ENCODE peak calls at places on chromosomes 13 and 19, in six cellular contexts. J is pancreas, B is substantia nigra, P is stomach, I is adrenal gland, U is heart right ventricle. E is an unnamed sample.
A peak's percentile ranks its signal among the peaks of the same experiment; 100 is the strongest.

GRCh38 chr19:42380155-42380554 is 9.9 kb downstream of the CNFN start:
- DNase-seq in J (no peak), B (no peak), P (no peak), I (no peak), U (no peak), E (no peak)

GRCh38 chr19:27858981-27859581 is 1353.9 kb downstream of the UQCRFS1 start:
- DNase-seq in J (no peak), B (no peak), P (no peak), I (no peak), U (no peak), E (no peak)

GRCh38 chr13:48749699-48750473 is 96.2 kb downstream of the CYSLTR2 start:
- DNase-seq in J (peak; percentile 77), B (peak; percentile 68), P (peak; percentile 62), I (peak; percentile 95), U (peak; percentile 79), E (peak; percentile 66)

GRCh38 chr13:69565334-69565733 is 542.3 kb upstream of the ATXN8OS start:
- DNase-seq in J (no peak), B (no peak), P (no peak), I (no peak), U (no peak), E (peak; percentile 12)

GRCh38 chr13:42380420-42381164 is 108.6 kb downstream of the AKAP11 start:
- DNase-seq in J (no peak), B (no peak), P (no peak), I (no peak), U (no peak), E (no peak)

GRCh38 chr19:13118424-13119193 is 545 bp downstream of the NACC1 start:
- DNase-seq in J (peak; percentile 82), B (peak; percentile 31), P (peak; percentile 52), I (no peak), U (no peak), E (no peak)

GRCh38 chr19:17706750-17707181 is 12.5 kb upstream of the MAP1S start:
- DNase-seq in J (peak; percentile 45), B (peak; percentile 67), P (no peak), I (no peak), U (no peak), E (no peak)

GRCh38 chr19:19750842-19751790 is 18.2 kb upstream of the ZNF14 start:
- DNase-seq in J (no peak), B (no peak), P (no peak), I (no peak), U (no peak), E (no peak)

GRCh38 chr13:73061478-73062275 is 2.9 kb downstream of the KLF5 start:
- DNase-seq in J (no peak), B (no peak), P (no peak), I (no peak), U (no peak), E (no peak)

GRCh38 chr19:35901854-35902661 is at the start of gene HCST:
- DNase-seq in J (no peak), B (no peak), P (no peak), I (peak; percentile 38), U (no peak), E (peak; percentile 30)

GRCh38 chr19:35063940-35064818 is 22.7 kb downstream of the HPN start:
- DNase-seq in J (no peak), B (no peak), P (no peak), I (peak; percentile 48), U (no peak), E (no peak)

GRCh38 chr13:29594710-29595379 is 643 bp downstream of the SLC7A1 start:
- DNase-seq in J (peak; percentile 86), B (peak; percentile 72), P (peak; percentile 61), I (peak; percentile 60), U (no peak), E (peak; percentile 65)

GRCh38 chr19:10587022-10587838 is at the start of gene AP1M2:
- DNase-seq in J (peak; percentile 86), B (no peak), P (peak; percentile 67), I (no peak), U (no peak), E (peak; percentile 69)

GRCh38 chr19:15093001-15093400 is 11.0 kb downstream of the OR1I1 start:
- DNase-seq in J (no peak), B (no peak), P (no peak), I (no peak), U (no peak), E (no peak)

GRCh38 chr19:3683405-3683865 is 16.8 kb downstream of the PIP5K1C start:
- DNase-seq in J (no peak), B (no peak), P (no peak), I (no peak), U (peak; percentile 63), E (no peak)

GRCh38 chr19:33471111-33471996 is 50.2 kb downstream of the PEPD start:
- DNase-seq in J (peak; percentile 10), B (no peak), P (no peak), I (no peak), U (no peak), E (no peak)

GRCh38 chr19:51552996-51553725 is 17.9 kb upstream of the ZNF175 start:
- DNase-seq in J (peak; percentile 81), B (peak; percentile 59), P (peak; percentile 45), I (peak; percentile 58), U (peak; percentile 74), E (peak; percentile 43)

GRCh38 chr13:27171244-27171829 is at the start of gene USP12:
- DNase-seq in J (peak; percentile 80), B (peak; percentile 51), P (no peak), I (peak; percentile 48), U (peak; percentile 24), E (peak; percentile 32)

GRCh38 chr19:13557756-13558398 is 51.6 kb upstream of the CACNA1A start:
- DNase-seq in J (no peak), B (no peak), P (no peak), I (no peak), U (no peak), E (peak; percentile 13)

GRCh38 chr19:10769533-10770491 is 51.9 kb downstream of the DNM2 start:
- DNase-seq in J (no peak), B (peak; percentile 83), P (peak; percentile 36), I (peak; percentile 89), U (peak; percentile 85), E (peak; percentile 31)

GRCh38 chr19:23778566-23778965 is 19.9 kb upstream of the ZNF681 start:
- DNase-seq in J (no peak), B (no peak), P (no peak), I (no peak), U (no peak), E (no peak)

GRCh38 chr13:105804561-105805190 is 730.8 kb downstream of the EFNB2 start:
- DNase-seq in J (no peak), B (no peak), P (no peak), I (no peak), U (peak; percentile 7), E (no peak)

GRCh38 chr13:61664821-61665705 is 249.4 kb upstream of the PCDH20 start:
- DNase-seq in J (peak; percentile 25), B (no peak), P (peak; percentile 61), I (peak; percentile 30), U (no peak), E (no peak)

GRCh38 chr13:30873519-30873918 is 32.6 kb upstream of the MEDAG start:
- DNase-seq in J (no peak), B (no peak), P (no peak), I (no peak), U (no peak), E (no peak)
- H3K27ac ChIP-seq in J (no peak overlapping the region), B (no peak overlapping the region), P (peak overlapping the region; percentile 79), I (peak overlapping the region; percentile 7), U (no peak overlapping the region), E (peak overlapping the region; percentile 62)

GRCh38 chr13:75806101-75806500 is 170.0 kb downstream of the LMO7 start:
- DNase-seq in J (no peak), B (no peak), P (no peak), I (no peak), U (no peak), E (no peak)
- H3K27ac ChIP-seq in J (no peak overlapping the region), B (no peak overlapping the region), P (no peak overlapping the region), I (no peak overlapping the region), U (peak overlapping the region; percentile 31), E (no peak overlapping the region)

DNA sequence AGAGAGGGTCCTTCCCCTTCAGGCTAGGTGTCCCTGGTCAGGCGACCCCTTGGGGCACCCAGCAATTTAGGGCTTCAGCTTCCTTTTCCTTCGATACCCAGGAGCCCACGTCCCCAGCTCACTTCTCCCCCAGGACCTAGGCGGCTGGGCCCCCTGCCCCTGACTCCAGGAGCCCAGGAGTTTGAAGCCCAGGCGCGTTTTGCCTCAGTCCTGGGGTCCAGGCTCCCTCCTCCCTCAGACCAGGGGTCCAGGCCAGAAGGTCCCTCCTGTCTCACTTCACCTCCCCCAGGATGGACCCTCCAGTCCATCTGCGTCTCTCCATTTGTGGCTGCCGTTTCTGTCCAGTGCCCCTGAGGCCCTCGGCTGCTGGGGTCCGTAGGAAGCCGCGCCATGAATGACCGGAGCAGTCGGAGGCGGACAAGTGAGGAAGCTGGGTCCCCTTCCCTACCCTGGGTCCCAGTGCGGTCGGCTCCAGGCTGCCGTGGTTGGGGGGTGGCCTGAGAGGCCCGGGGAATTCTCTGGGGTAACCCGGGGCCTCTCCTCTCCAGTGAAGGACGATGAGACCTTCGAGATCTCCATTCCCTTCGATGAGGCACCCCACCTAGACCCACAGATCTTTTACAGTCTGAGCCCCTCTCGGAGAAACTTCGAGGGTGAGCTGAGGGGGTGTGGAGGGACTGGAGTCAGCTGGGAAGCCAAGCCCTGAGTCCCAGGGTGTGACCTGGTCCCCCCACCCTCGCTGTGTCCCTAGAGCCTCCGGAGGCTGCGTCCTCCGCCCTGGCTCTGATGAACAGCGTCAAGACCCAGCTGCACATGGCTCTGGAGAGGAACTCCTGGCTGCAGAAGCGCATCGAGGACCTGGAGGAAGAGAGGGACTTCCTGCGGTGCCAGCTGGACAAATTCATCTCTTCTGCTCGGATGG is 906 bp downstream of the CCDC106 start:
- DNase-seq in J (peak; percentile 75), B (no peak), P (no peak), I (no peak), U (no peak), E (no peak)
- H3K27ac ChIP-seq in J (peak overlapping the region; percentile 60), B (peak overlapping the region; percentile 53), P (peak overlapping the region; percentile 85), I (peak overlapping the region; percentile 83), U (peak overlapping the region; percentile 70), E (peak overlapping the region; percentile 84)

GRCh38 chr13:23630349-23631093 is 60.3 kb downstream of the TNFRSF19 start:
- DNase-seq in J (no peak), B (no peak), P (no peak), I (no peak), U (no peak), E (no peak)
- H3K27ac ChIP-seq in J (peak overlapping the region; percentile 31), B (no peak overlapping the region), P (no peak overlapping the region), I (no peak overlapping the region), U (no peak overlapping the region), E (no peak overlapping the region)

DNA sequence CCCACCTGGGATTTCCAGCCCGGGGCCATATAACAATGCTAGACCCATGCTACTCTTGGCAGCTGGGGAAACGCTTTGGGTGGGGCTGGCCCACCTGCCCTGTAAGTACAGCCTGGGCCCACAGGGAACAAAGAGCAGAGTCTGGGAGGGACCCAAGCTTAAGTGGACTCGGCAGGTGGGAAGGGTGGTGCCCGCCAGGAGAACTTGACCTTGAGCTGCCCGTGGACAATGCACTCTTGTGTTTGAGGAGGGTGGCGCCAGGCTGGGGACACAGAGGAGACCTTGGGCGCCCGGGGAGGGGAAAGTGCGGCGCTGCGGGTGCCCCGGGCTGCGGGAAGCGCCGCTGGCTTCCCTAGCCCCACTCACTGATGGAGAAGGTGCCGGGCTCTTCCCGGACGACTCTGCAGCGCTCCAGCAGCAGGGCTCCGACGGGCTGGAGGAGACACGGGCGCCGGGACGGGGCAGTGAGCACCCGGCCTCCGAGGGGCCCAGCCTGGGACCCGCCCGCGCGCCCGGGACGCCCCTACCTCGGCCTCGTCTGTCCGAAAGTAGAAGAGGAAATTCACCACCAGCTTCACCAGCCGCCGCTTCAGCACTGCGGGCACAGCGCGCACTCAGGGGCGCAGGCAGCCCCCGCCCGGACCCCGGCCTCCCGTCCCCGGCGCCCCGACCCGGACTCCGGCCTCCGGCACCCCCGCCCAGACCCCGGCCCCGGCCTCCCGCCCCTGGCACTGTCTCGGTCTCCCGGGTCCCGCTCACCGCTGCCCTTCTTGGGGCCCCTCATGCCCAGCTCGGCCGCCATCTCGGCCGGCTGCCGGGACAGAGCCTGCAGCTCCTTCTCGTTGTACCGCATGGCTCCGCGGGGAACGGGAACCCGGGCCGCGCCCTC is 489 bp downstream of the PLEKHJ1 start:
- DNase-seq in J (no peak), B (no peak), P (peak; percentile 79), I (peak; percentile 43), U (no peak), E (peak; percentile 86)
- H3K27ac ChIP-seq in J (peak overlapping the region; percentile 100), B (peak overlapping the region; percentile 99), P (peak overlapping the region; percentile 96), I (peak overlapping the region; percentile 99), U (peak overlapping the region; percentile 99), E (peak overlapping the region; percentile 96)

E was measured in transverse colon.